ENCODE peak calls at places on chromosome 20, in six cellular contexts. Y is K562, J is H1, O is GM12891, F is GM12878, M is HepG2. U is an unnamed sample.

GRCh38 chr20:48350291-48350988 is 477.4 kb downstream of the PREX1 start:
- DNase-seq in F (no peak), Y (peak; percentile 51), M (peak; percentile 59), J (peak; percentile 71), O (no peak), U (no peak)

GRCh38 chr20:37901667-37902503 is 1.0 kb upstream of the VSTM2L start:
- DNase-seq in O (peak; percentile 76), F (no peak), M (peak; percentile 61), Y (peak; percentile 84), J (peak; percentile 70), U (peak; percentile 77)

GRCh38 chr20:24303393-24303792 is 166.0 kb upstream of the SYNDIG1 start:
- DNase-seq in O (no peak), Y (no peak), J (no peak), M (no peak), F (no peak), U (no peak)

GRCh38 chr20:19840111-19840705 is 82.2 kb downstream of the RIN2 start:
- DNase-seq in J (no peak), O (no peak), Y (no peak), F (no peak), M (no peak), U (no peak)

GRCh38 chr20:23008673-23009072 is 26.4 kb upstream of the SSTR4 start:
- DNase-seq in M (no peak), J (no peak), O (no peak), Y (no peak), F (no peak), U (no peak)

GRCh38 chr20:60569116-60569515 is 610.9 kb downstream of the CDH26 start:
- DNase-seq in O (no peak), F (no peak), J (no peak), Y (no peak), M (no peak), U (no peak)

GRCh38 chr20:9613871-9614270 is 99.5 kb downstream of the LAMP5 start:
- DNase-seq in O (no peak), M (no peak), Y (no peak), J (no peak), F (no peak), U (no peak)

GRCh38 chr20:22931653-22932052 is 103.5 kb upstream of the SSTR4 start:
- DNase-seq in M (peak; percentile 59), Y (no peak), F (no peak), O (no peak), J (no peak), U (no peak)

GRCh38 chr20:22763257-22763906 is 179.0 kb upstream of the FOXA2 start:
- DNase-seq in Y (no peak), J (no peak), O (no peak), F (no peak), M (no peak), U (no peak)

GRCh38 chr20:43096471-43096870 is 93.2 kb downstream of the PTPRT start:
- DNase-seq in J (peak; percentile 44), O (no peak), F (no peak), M (no peak), Y (no peak), U (no peak)

GRCh38 chr20:48919882-48920526 is 1.5 kb upstream of the ARFGEF2 start:
- DNase-seq in M (peak; percentile 98), J (no peak), O (no peak), F (no peak), Y (peak; percentile 38), U (no peak)

GRCh38 chr20:53579266-53579580 is 14.4 kb downstream of the ZNF217 start:
- DNase-seq in O (no peak), J (no peak), M (no peak), F (no peak), Y (no peak), U (no peak)

GRCh38 chr20:16295534-16295933 is 277.7 kb downstream of the KIF16B start:
- DNase-seq in M (peak; percentile 36), J (no peak), O (no peak), F (no peak), Y (no peak), U (no peak)

GRCh38 chr20:16486532-16486931 is 86.7 kb downstream of the KIF16B start:
- DNase-seq in J (no peak), M (no peak), F (no peak), Y (no peak), O (no peak), U (no peak)

GRCh38 chr20:36720510-36720909 is 25.4 kb downstream of the NDRG3 start:
- DNase-seq in M (no peak), Y (no peak), O (no peak), F (no peak), J (no peak), U (no peak)

GRCh38 chr20:35135867-35136586 is 11.1 kb downstream of the EDEM2 start:
- DNase-seq in M (no peak), Y (no peak), J (no peak), F (no peak), O (no peak), U (no peak)

GRCh38 chr20:51454250-51454865 is 88.2 kb downstream of the NFATC2 start:
- DNase-seq in F (no peak), Y (no peak), O (no peak), J (no peak), M (no peak), U (no peak)

GRCh38 chr20:51551186-51551585 is 8.7 kb upstream of the NFATC2 start:
- DNase-seq in M (no peak), F (no peak), Y (no peak), J (no peak), O (no peak), U (no peak)

GRCh38 chr20:34558320-34559202 is at the start of gene MAP1LC3A:
- DNase-seq in Y (peak; percentile 60), M (no peak), O (peak; percentile 94), F (no peak), J (peak; percentile 97), U (peak; percentile 87)

GRCh38 chr20:44642203-44643153 is 9.0 kb downstream of the ADA start:
- DNase-seq in M (peak; percentile 69), Y (peak; percentile 39), O (no peak), F (peak; percentile 77), J (peak; percentile 63), U (peak; percentile 61)

GRCh38 chr20:44643596-44644383 is 7.7 kb downstream of the ADA start:
- DNase-seq in Y (no peak), F (no peak), O (no peak), J (peak; percentile 67), M (peak; percentile 47), U (no peak)

GRCh38 chr20:44643154-44643519 is 8.4 kb downstream of the ADA start:
- DNase-seq in Y (no peak), J (no peak), M (no peak), O (no peak), F (no peak), U (no peak)

GRCh38 chr20:44646023-44646640 is 5.4 kb downstream of the ADA start:
- DNase-seq in J (no peak), M (no peak), O (no peak), Y (no peak), F (peak; percentile 90), U (no peak)

DNA sequence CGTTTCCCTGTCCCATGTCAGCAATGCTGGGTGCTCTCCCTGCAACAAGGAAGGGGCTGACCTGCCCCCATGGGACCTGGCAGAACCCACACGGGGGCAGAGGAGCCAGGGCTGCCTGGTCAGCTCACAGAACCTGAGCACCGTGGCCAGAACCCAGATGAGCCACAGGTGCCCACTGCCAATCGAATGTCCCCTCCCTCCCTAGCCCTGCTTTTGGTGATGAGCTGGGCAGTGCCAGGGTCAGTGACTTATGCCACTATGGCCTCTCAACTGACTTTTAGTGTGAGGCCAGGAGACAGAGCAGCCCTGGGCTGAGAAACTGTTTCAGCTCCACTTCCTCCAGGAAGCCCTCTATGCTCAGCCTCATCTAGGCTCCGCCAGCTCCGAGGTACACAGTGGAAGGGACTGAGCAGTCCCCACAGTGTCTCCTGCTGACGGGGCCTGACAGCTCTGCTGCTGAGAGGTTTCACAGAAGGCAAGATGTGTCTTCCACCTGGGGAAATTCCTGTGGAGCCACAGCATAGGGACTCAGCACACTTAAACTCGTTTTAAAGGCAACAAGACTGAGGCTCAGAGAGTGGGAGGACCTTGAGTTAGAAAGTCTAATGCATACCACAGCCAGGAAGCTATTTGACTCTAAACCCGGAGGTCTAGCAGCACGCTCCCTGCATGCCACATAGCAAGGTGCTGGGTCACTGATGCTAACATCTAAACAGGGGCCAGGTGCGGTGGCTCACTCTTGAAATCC is 6.9 kb downstream of the ADA start:
- DNase-seq in M (no peak), F (peak; percentile 70), J (no peak), O (no peak), Y (no peak), U (no peak)
- TF ChIP-seq TAF1 in M (no peak), F (no peak), J (no peak), O (no peak), Y (no peak), U (no peak)

GRCh38 chr20:32536861-32537656 is 48.1 kb downstream of the NOL4L start:
- DNase-seq in J (no peak), F (no peak), O (peak; percentile 55), M (no peak), Y (no peak), U (peak; percentile 56)
- TF ChIP-seq POLR2AphosphoS5 in J (no peak), F (no peak), O (no peak), M (no peak), Y (no peak), U (no peak)

DNA sequence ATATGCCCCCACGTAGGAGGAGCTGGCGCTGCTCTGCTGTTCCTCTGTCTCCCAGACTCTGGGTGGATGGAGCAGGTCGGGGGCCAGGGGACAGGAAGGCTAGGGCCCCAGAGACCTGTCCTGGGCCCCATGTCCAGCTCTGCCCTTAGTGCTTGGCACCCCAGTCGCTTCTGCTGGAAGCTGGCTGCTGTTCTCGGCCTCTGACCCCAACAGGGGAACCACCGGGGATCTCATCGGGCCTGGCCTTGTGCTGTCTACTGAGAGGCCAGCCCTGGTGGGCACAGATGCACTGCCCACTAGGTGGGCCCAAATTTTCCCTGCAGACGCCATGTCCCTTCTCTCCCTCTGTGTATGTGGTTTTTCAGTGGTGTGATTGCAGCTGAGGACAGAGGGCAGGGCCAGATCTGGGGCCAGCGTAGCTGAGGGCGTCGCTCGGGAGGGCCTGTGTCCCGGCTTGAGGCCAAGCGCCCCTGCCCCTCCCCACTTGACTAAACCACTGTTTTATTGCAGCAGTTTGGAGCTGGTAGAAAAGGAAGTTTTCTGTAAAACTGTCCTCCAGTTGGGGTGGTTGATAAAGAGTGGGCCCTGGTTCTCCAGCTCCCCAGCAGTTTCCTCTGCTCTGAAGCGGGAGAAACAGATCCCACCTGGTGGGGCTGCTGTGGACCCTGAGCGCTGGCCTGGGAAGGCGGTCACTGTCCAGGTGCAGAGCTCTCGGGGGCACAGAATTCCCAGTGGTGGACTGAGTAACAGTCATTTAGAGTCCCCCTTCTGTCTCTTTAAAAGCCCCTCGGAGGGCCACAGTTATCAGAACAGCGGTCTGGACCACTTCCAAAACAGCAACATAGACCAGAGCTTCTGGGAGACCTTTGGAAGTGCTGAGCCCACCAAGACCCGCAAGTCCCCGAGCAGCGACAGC is 5.9 kb upstream of the COL20A1 start:
- DNase-seq in Y (no peak), J (no peak), M (no peak), F (no peak), O (no peak), U (no peak)
- TF ChIP-seq POLR2A in Y (no peak), J (no peak), M (no peak), F (no peak), O (no peak), U (no peak)

DNA sequence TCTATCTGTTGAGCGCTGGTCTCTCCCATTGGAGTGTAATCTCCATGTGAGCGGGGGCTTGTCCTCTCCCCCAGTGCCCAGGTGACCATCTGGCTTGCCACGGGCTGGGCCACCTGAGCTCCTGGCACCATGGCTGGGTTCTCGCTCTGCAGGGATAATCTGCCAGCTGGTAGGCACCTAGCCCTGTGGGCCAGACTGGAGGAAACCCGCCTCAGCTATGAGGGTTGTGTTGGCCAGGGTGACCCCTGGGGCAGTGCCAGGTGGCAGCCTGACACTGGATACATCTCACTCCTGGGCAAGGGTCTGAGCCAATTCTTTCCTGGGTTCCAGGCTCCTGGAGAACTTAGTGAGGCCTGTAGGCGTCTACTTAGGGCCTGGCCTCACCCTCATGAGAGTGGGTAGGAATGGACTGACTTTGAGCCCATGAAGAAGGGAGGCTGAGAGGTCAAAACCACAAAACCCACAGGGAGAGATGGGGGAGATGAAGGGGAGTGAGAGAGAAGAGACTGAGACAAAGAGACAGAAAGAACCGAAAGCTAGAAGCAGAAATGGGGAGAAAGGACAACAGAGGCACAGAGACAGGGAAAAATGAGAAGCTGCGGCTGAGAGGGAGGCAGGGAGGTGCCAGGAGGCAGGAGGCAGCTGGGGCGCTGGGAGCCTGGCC is 5.8 kb upstream of the SLC52A3 start:
- DNase-seq in O (no peak), Y (no peak), M (no peak), F (no peak), J (no peak), U (no peak)
- TF ChIP-seq TAF1 in O (no peak), Y (no peak), M (no peak), F (no peak), J (no peak), U (no peak)

U was measured in GM12892.